ENCODE peak calls at places on chromosomes 16 and 17, in nine cellular contexts. I is A549, J is heart left ventricle, F is tibial nerve, X is transverse colon, Y is uterus, D is IMR-90, S is lower leg skin, Q is gastrocnemius medialis. O is an unnamed sample.
A peak's percentile ranks its signal among the peaks of the same experiment; 100 is the strongest.

GRCh38 chr17:28147026-28147425 is 104.5 kb downstream of the NLK start:
- DNase-seq in S (no peak), J (no peak), Y (no peak), D (peak; percentile 56), F (no peak), I (no peak), X (no peak), Q (no peak), O (peak; percentile 9)

GRCh38 chr17:66359351-66359750 is 56.9 kb downstream of the PRKCA start:
- DNase-seq in D (no peak), Y (no peak), I (no peak), X (no peak), Q (no peak), J (no peak), F (no peak), S (no peak), O (no peak)

GRCh38 chr16:30561212-30561816 is 3.1 kb upstream of the ZNF764 start:
- DNase-seq in I (no peak), F (no peak), S (no peak), D (no peak), X (peak; percentile 44), Y (peak; percentile 53), Q (no peak), J (peak; percentile 56), O (no peak)

GRCh38 chr17:82536220-82537201 is 17.0 kb downstream of the FOXK2 start:
- DNase-seq in F (peak; percentile 52), X (no peak), Q (no peak), Y (no peak), I (no peak), S (no peak), J (peak; percentile 41), D (peak; percentile 86), O (no peak)

GRCh38 chr16:6643083-6643686 is 689.5 kb upstream of the RBFOX1 start:
- DNase-seq in I (peak; percentile 2), S (no peak), X (peak; percentile 49), Q (no peak), J (no peak), Y (no peak), F (peak; percentile 85), D (peak; percentile 48), O (peak; percentile 61)

GRCh38 chr17:80107231-80108021 is 6.0 kb downstream of the GAA start:
- DNase-seq in X (no peak), Q (no peak), D (no peak), F (no peak), Y (no peak), S (peak; percentile 84), I (no peak), J (no peak), O (no peak)

GRCh38 chr16:64356267-64356666 is 765.6 kb downstream of the CDH11 start:
- DNase-seq in Y (no peak), S (no peak), D (peak; percentile 87), F (no peak), I (no peak), Q (no peak), J (no peak), X (no peak), O (no peak)

GRCh38 chr16:56931769-56932587 is at the start of gene HERPUD1:
- DNase-seq in F (peak; percentile 95), D (peak; percentile 97), S (peak; percentile 100), Q (peak; percentile 98), Y (peak; percentile 99), J (peak; percentile 99), X (peak; percentile 99), I (peak; percentile 99), O (peak; percentile 97)

GRCh38 chr17:35236821-35237220 is 6.1 kb upstream of the SLFN5 start:
- DNase-seq in Q (no peak), Y (no peak), D (no peak), S (no peak), I (no peak), F (no peak), J (no peak), X (no peak), O (no peak)

GRCh38 chr17:76382803-76383644 is 1.4 kb upstream of the SPHK1 start:
- DNase-seq in D (peak; percentile 78), I (peak; percentile 87), J (no peak), Q (no peak), Y (no peak), X (peak; percentile 67), S (peak; percentile 93), F (no peak), O (peak; percentile 82)

DNA sequence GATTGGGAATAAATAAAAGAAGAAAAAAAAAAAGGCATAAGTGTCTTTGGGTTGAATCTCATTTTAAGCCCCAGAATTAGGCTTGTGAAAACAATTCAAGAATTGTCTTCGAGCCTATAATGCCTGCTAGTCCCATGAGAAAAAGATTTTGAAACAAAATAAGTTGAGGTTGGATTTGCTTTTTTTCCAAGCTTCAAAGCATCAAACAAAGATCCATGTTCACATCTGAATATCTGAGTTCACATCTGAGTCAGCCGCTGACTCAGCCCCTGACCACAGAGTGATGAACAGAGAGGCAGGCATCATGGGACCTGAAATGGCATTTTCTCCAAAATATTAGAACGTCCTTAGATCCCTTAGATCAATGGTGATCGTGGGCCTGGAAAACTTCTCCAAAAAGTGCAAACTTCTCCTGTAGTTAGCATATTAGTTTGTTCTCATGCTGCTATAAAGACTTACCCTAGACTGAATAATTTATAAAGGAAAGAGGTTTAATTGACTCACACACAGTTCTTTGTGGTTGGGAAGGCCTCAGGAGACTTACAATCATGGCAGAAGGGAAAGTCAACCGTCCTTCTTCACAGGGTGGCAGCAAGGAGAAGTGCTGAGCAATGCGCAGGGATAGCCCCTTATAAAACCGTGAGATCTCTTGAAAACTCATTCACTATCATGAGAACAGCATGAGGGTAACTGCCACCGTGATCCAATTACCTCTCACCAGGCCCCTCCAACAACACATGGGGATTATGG is 294.6 kb upstream of the HSBP1 start:
- DNase-seq in Y (no peak), Q (no peak), D (peak; percentile 89), X (no peak), I (no peak), J (no peak), S (no peak), F (no peak), O (no peak)
- TF ChIP-seq POLR2A in Y (no peak), Q (no peak), D (no peak), X (no peak), I (no peak), J (no peak), S (no peak), F (no peak), O (no peak)

DNA sequence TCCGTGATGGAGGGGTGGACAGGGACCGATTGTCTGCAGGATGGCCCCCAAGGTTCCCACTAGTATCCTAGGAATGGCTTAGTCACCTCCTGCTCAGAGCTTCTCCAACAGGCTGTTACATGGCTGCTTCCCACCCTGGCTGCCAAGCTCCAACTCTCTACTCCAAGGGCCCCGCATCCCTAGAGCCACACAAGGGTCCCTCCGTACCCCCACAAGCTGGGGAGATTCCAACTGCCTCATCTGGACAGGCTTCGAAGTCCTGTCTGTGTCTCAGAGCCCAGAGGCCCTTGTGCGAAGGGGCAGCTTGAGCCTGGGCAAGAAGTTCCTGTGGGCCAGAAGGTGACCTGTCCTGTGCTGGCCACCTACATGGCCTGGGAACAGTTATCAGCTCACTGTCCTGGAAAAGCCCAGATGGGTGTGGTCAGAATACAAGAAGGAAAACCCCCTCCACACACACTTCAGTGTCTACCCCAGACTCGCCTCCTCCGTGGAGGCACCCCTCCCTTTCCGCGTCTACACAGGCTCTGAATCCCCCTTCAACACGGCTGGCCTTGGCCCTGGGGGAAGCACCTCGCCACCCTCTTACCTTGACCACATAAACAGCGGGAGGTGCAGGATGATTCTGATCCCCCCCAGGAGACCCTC is 586 bp downstream of the MEAK7 start:
- DNase-seq in Q (peak; percentile 19), I (no peak), J (no peak), D (peak; percentile 55), S (no peak), F (no peak), Y (no peak), X (no peak), O (peak; percentile 38)
- TF ChIP-seq POLR2A in Q (no peak), I (no peak), J (no peak), D (no peak), S (no peak), F (no peak), Y (no peak), X (no peak), O (no peak)

GRCh38 chr16:2273484-2273883 is 5.6 kb upstream of the RNPS1 start:
- DNase-seq in D (no peak), X (no peak), J (no peak), F (no peak), I (no peak), Y (no peak), Q (no peak), S (no peak), O (no peak)
- TF ChIP-seq POLR2A in D (no peak), X (no peak), J (no peak), F (no peak), I (no peak), Y (no peak), Q (no peak), S (no peak), O (no peak)

GRCh38 chr17:40320771-40321501 is 12.0 kb downstream of the RARA start:
- DNase-seq in Y (peak; percentile 87), J (peak; percentile 81), D (no peak), F (peak; percentile 72), X (peak; percentile 60), I (no peak), Q (peak; percentile 95), S (peak; percentile 96), O (peak; percentile 55)

GRCh38 chr17:40323317-40323716 is 14.3 kb downstream of the RARA start:
- DNase-seq in Q (no peak), I (no peak), D (no peak), Y (no peak), J (no peak), S (no peak), F (no peak), X (no peak), O (no peak)

GRCh38 chr17:40322417-40323315 is 13.7 kb downstream of the RARA start:
- DNase-seq in S (peak; percentile 95), Q (peak; percentile 71), X (peak; percentile 83), I (peak; percentile 94), F (peak; percentile 75), J (peak; percentile 87), Y (peak; percentile 73), D (peak; percentile 81), O (peak; percentile 81)

GRCh38 chr17:40319651-40320550 is 10.9 kb downstream of the RARA start:
- DNase-seq in I (no peak), Q (peak; percentile 83), X (peak; percentile 75), Y (peak; percentile 48), F (no peak), D (no peak), J (peak; percentile 54), S (peak; percentile 95), O (no peak)

DNA sequence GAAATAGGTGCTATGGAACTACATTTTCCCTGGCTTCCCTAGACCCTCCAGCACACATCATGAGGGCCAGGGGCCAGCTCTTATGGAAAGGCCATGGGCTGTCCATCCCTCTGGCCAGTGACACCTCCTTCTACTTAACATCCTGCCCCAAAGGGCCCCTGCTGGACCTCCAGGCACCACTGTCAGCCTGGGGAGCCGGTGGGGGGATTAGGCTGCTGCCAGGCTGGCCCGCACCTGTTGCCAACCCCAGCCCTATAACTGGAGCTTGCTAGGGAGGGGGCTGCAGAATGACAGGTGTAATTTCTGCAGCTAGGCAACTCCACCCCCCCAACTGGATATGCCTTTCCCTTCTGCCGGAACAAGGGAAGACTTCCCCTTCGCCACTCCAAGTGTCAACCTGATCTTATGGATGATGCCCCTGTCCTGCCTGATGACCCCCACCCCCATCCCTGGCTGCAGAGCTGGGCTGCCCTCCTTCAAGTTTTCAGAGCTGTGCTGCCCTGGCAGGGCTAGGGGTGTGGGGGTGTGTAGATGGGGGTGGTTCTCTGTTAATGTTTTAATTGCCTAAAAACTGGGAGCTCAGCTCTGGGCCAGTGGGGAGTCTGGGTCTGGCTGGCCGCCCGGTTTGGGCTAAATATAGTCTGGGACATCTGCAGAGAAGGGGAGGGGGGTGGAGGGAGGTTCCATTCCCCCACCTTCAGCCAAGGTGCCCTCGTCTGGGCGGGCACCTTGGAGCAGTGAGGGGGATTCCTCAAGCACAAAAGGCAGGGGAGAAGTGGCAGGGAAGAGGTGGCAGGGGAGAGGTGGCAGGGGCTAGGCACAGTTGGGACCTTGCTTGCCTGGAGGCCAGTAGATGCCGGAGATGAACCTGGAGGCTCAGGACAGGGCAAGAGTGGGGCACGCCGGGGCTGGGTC is 12.8 kb downstream of the RARA start:
- DNase-seq in X (peak; percentile 61), S (no peak), I (no peak), J (peak; percentile 81), D (no peak), Y (peak; percentile 71), F (no peak), Q (peak; percentile 83), O (no peak)
- TF ChIP-seq POLR2A in X (no peak), S (no peak), I (no peak), J (no peak), D (no peak), Y (no peak), F (no peak), Q (peak; percentile 25), O (no peak)

O was measured in erythroblast.